ENCODE peak calls at places on chromosomes 6 and 20, in six cellular contexts. Y is H9, W is RWPE2, F is astrocyte of the cerebellum, H is heart right ventricle, P is nephron progenitor cell. A is an unnamed sample.

GRCh38 chr6:159852877-159853276 is 37.9 kb upstream of the MAS1 start:
- DNase-seq in F (no peak), H (no peak), Y (no peak), P (no peak), W (no peak), A (no peak)

GRCh38 chr6:14925627-14926026 is 320.2 kb upstream of the JARID2 start:
- DNase-seq in F (no peak), W (no peak), Y (no peak), H (no peak), P (no peak), A (no peak)

GRCh38 chr6:38131527-38131965 is 312.0 kb downstream of the ZFAND3 start:
- DNase-seq in P (no peak), F (peak), W (no peak), H (peak), Y (no peak), A (no peak)

GRCh38 chr6:10976571-10976970 is 67.5 kb downstream of the ELOVL2 start:
- DNase-seq in F (no peak), P (peak), H (no peak), W (no peak), Y (no peak), A (no peak)

GRCh38 chr6:128892079-128892478 is 9.1 kb downstream of the LAMA2 start:
- DNase-seq in F (no peak), Y (no peak), W (no peak), H (no peak), P (no peak), A (no peak)

GRCh38 chr6:169019727-169020491 is 233.7 kb downstream of the THBS2 start:
- DNase-seq in F (no peak), Y (peak), W (no peak), H (no peak), P (no peak), A (no peak)

GRCh38 chr6:42405025-42405424 is 46.7 kb downstream of the TRERF1 start:
- DNase-seq in F (no peak), Y (no peak), W (no peak), H (peak), P (no peak), A (no peak)

GRCh38 chr6:22980446-22980845 is 411.1 kb downstream of the HDGFL1 start:
- DNase-seq in P (no peak), Y (no peak), H (no peak), W (no peak), F (no peak), A (no peak)

GRCh38 chr20:49964964-49965780 is 17.6 kb upstream of the SNAI1 start:
- DNase-seq in F (no peak), H (no peak), W (no peak), Y (peak), P (peak), A (peak)

GRCh38 chr6:53066059-53066406 is 829 bp downstream of the FBXO9 start:
- DNase-seq in F (no peak), Y (no peak), H (peak), P (peak), W (no peak), A (no peak)

DNA sequence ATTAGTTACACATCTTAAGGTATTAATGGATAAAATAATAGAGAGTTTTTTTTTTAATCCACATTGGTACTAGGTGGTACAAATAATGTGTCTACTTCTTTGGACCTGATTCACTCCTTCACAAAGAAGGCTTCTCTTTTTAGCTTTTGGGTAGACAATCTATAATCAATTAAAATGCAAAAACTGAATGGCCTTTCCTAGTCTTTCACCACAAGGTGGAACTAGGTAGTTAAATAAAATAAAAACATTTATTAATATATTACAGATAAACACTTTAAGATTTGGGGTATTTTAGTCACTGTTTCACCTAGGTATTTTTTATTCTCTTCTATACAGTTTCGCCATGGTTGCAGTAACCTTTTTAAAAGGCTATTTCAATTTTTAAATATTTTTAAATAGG is 68.3 kb upstream of the DST start:
- DNase-seq in Y (no peak), F (no peak), P (no peak), H (no peak), W (no peak), A (no peak)
- TF ChIP-seq CTCF in Y (peak), F (no peak), P (no peak), H (no peak), W (peak), A (peak)

GRCh38 chr20:34300809-34301586 is 2.2 kb downstream of the AHCY start:
- DNase-seq in Y (no peak), W (no peak), F (no peak), H (peak), P (no peak), A (no peak)
- TF ChIP-seq CTCF in Y (no peak), W (no peak), F (no peak), H (no peak), P (no peak), A (no peak)

DNA sequence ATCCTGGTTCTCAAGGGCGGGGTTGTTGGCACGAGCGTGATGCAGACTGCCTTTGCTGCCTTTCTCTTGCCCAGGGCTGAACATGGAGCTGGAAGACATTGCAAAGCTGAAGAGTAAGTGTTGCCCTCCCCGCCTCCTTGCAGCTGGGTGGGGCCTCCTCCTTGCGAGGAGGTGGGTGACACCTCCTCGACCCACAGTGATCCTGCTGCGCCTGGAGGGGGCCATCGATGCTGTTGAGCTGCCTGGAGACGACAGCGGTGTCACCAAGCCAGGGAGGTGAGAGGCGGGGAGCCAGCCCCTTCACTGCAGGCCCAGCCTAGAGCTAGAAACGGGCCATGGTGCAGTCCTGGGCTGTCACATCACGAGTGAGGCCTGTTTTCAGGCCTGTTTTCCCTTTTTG is 18.4 kb upstream of the TNFRSF6B start:
- DNase-seq in P (no peak), W (no peak), Y (no peak), H (no peak), F (no peak), A (no peak)
- TF ChIP-seq CTCF in P (no peak), W (no peak), Y (no peak), H (no peak), F (no peak), A (no peak)

DNA sequence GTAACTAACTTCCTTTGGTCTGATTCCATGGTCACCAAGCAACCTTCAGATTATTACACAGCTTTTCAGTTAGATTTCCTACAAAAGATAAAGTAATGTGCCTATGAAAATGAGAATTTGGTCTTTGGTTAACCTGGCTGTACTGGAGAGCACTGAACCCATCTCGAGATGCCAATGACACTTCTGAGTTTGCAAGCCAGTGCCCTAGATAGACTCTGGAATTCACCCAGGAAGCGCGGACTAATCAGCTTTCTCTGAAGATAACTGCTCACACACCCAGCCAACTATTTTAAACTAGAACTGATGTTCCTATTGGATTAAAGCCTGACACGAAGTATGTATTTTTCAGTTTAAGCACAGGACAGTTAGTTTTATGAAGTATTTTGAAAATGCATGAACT is 1.6 kb downstream of the TUBE1 start:
- DNase-seq in P (no peak), W (no peak), H (peak), Y (no peak), F (no peak), A (no peak)
- TF ChIP-seq CTCF in P (no peak), W (no peak), H (no peak), Y (no peak), F (no peak), A (no peak)

GRCh38 chr20:59289994-59290393 is 10.4 kb upstream of the EDN3 start:
- DNase-seq in W (no peak), H (no peak), Y (no peak), F (no peak), P (no peak), A (no peak)
- TF ChIP-seq CTCF in W (no peak), H (no peak), Y (no peak), F (no peak), P (no peak), A (no peak)

DNA sequence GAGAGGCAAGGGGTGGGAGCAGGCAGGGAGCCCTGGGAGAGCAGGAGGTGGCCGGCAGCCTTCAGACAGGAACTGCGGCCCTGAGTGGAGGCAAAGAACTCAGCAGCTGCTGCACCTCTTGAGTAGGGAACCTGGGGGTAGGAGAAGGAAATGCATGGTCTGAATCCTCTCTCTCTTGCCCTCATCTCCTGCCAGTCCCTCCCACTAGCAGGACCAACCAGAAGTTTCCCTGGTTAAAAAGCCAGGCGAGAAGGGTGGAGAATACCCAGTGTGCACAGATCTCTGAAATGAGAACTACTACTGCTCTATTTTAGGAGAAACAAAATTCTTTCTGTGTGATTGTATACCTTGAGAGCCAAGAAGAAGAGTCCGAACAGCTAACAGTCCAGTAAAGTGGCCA is 25.4 kb downstream of the WRNIP1 start:
- DNase-seq in W (no peak), F (no peak), P (no peak), H (no peak), Y (peak), A (no peak)
- TF ChIP-seq CTCF in W (no peak), F (no peak), P (no peak), H (no peak), Y (no peak), A (no peak)